ENCODE peak calls at places on chromosomes 6 and 20, in five cellular contexts. One of them, this sample, is unnamed. For H3K9me3, the result is how much of the 10 kb centered on the place peaks cover.

GRCh38 chr6:52904562-52905279 is 4.8 kb downstream of the GSTA3 start:
- DNase-seq in IMR-90: no peak
- DNase-seq in PC-3: peak
- DNase-seq in left lung: no peak
- DNase-seq in body of pancreas: no peak
- DNase-seq in this sample: peak

GRCh38 chr6:10659697-10660348 is 34.6 kb downstream of the C6orf52 start:
- DNase-seq in IMR-90: no peak
- DNase-seq in PC-3: no peak
- DNase-seq in left lung: no peak
- DNase-seq in body of pancreas: no peak
- DNase-seq in this sample: peak

GRCh38 chr6:37998366-37998765 is 178.8 kb downstream of the ZFAND3 start:
- DNase-seq in IMR-90: no peak
- DNase-seq in PC-3: no peak
- DNase-seq in left lung: no peak
- DNase-seq in body of pancreas: no peak
- DNase-seq in this sample: no peak

GRCh38 chr6:36911946-36912555 is 26.3 kb downstream of the C6orf89 start:
- DNase-seq in IMR-90: no peak
- DNase-seq in PC-3: no peak
- DNase-seq in left lung: no peak
- DNase-seq in body of pancreas: no peak
- DNase-seq in this sample: no peak

GRCh38 chr6:57313711-57314471 is 3.5 kb upstream of the PRIM2 start:
- DNase-seq in IMR-90: peak
- DNase-seq in PC-3: peak
- DNase-seq in left lung: no peak
- DNase-seq in body of pancreas: no peak
- DNase-seq in this sample: no peak

GRCh38 chr20:650281-650680 is 2.7 kb downstream of the SRXN1 start:
- DNase-seq in IMR-90: no peak
- DNase-seq in PC-3: no peak
- DNase-seq in left lung: no peak
- DNase-seq in body of pancreas: no peak
- DNase-seq in this sample: no peak

GRCh38 chr20:58481541-58482021 is 33.6 kb downstream of the APCDD1L start:
- DNase-seq in IMR-90: no peak
- DNase-seq in PC-3: peak
- DNase-seq in left lung: no peak
- DNase-seq in body of pancreas: no peak
- DNase-seq in this sample: no peak

GRCh38 chr20:17026346-17026745 is 200.5 kb upstream of the PCSK2 start:
- DNase-seq in IMR-90: peak
- DNase-seq in PC-3: no peak
- DNase-seq in left lung: no peak
- DNase-seq in body of pancreas: no peak
- DNase-seq in this sample: peak

GRCh38 chr20:3887870-3888614 is 1.1 kb upstream of the PANK2 start:
- DNase-seq in IMR-90: no peak
- DNase-seq in PC-3: peak
- DNase-seq in left lung: peak
- DNase-seq in body of pancreas: no peak
- DNase-seq in this sample: peak

GRCh38 chr6:41408982-41409381 is 73.6 kb downstream of the NCR2 start:
- DNase-seq in IMR-90: no peak
- DNase-seq in PC-3: no peak
- DNase-seq in left lung: no peak
- DNase-seq in body of pancreas: no peak
- DNase-seq in this sample: no peak

GRCh38 chr20:19017104-19017690 is 195.2 kb upstream of the SLC24A3 start:
- DNase-seq in IMR-90: no peak
- DNase-seq in PC-3: no peak
- DNase-seq in left lung: no peak
- DNase-seq in body of pancreas: no peak
- DNase-seq in this sample: no peak

GRCh38 chr6:136471372-136471771 is 78.8 kb downstream of the MAP7 start:
- DNase-seq in IMR-90: peak
- DNase-seq in PC-3: no peak
- DNase-seq in left lung: no peak
- DNase-seq in body of pancreas: no peak
- DNase-seq in this sample: no peak

GRCh38 chr6:23414204-23414501 is 711.9 kb upstream of the NRSN1 start:
- DNase-seq in IMR-90: peak
- DNase-seq in PC-3: peak
- DNase-seq in left lung: no peak
- DNase-seq in body of pancreas: no peak
- DNase-seq in this sample: no peak

GRCh38 chr20:17504898-17505663 is 26.1 kb downstream of the BFSP1 start:
- DNase-seq in IMR-90: peak
- DNase-seq in PC-3: peak
- DNase-seq in left lung: peak
- DNase-seq in body of pancreas: peak
- DNase-seq in this sample: peak

GRCh38 chr6:79404677-79405076 is 132.6 kb downstream of the LCA5 start:
- DNase-seq in IMR-90: no peak
- DNase-seq in PC-3: no peak
- DNase-seq in left lung: no peak
- DNase-seq in body of pancreas: no peak
- DNase-seq in this sample: no peak

GRCh38 chr6:15401769-15402250 is 155.9 kb downstream of the JARID2 start:
- DNase-seq in IMR-90: no peak
- DNase-seq in PC-3: peak
- DNase-seq in left lung: no peak
- DNase-seq in body of pancreas: no peak
- DNase-seq in this sample: no peak

GRCh38 chr6:158709809-158710208 is 60.0 kb downstream of the SYTL3 start:
- DNase-seq in IMR-90: no peak
- DNase-seq in PC-3: no peak
- DNase-seq in left lung: no peak
- DNase-seq in body of pancreas: no peak
- DNase-seq in this sample: no peak

GRCh38 chr6:30787954-30788353 is 43.6 kb upstream of the IER3 start:
- DNase-seq in IMR-90: no peak
- DNase-seq in PC-3: peak
- DNase-seq in left lung: no peak
- DNase-seq in body of pancreas: no peak
- DNase-seq in this sample: peak

GRCh38 chr6:33277663-33278391 is 904 bp downstream of the B3GALT4 start:
- DNase-seq in IMR-90: no peak
- DNase-seq in PC-3: no peak
- DNase-seq in left lung: no peak
- DNase-seq in body of pancreas: no peak
- DNase-seq in this sample: no peak

GRCh38 chr20:38172344-38172743 is 7.3 kb upstream of the TGM2 start:
- DNase-seq in IMR-90: peak
- DNase-seq in PC-3: peak
- DNase-seq in left lung: no peak
- DNase-seq in body of pancreas: no peak
- DNase-seq in this sample: no peak

GRCh38 chr6:83911278-83911677 is 51.8 kb downstream of the CYB5R4 start:
- DNase-seq in IMR-90: no peak
- DNase-seq in PC-3: no peak
- DNase-seq in left lung: no peak
- DNase-seq in body of pancreas: no peak
- DNase-seq in this sample: no peak

GRCh38 chr6:158793432-158793831 is 25.7 kb downstream of the EZR start:
- DNase-seq in IMR-90: peak
- DNase-seq in PC-3: peak
- DNase-seq in left lung: no peak
- DNase-seq in body of pancreas: peak
- DNase-seq in this sample: peak

GRCh38 chr6:161353208-161353613 is 79.3 kb upstream of the AGPAT4 start:
- DNase-seq in IMR-90: no peak
- DNase-seq in PC-3: peak
- DNase-seq in left lung: no peak
- DNase-seq in body of pancreas: no peak
- DNase-seq in this sample: peak

GRCh38 chr20:23995905-23996666 is 7.5 kb upstream of the GGTLC1 start:
- DNase-seq in IMR-90: peak
- DNase-seq in PC-3: peak
- DNase-seq in left lung: no peak
- DNase-seq in body of pancreas: peak
- DNase-seq in this sample: peak

GRCh38 chr20:24337074-24337473 is 132.4 kb upstream of the SYNDIG1 start:
- DNase-seq in IMR-90: peak
- DNase-seq in PC-3: peak
- DNase-seq in left lung: no peak
- DNase-seq in body of pancreas: no peak
- DNase-seq in this sample: no peak

GRCh38 chr20:59120491-59120890 is 43.1 kb upstream of the ZNF831 start:
- DNase-seq in IMR-90: no peak
- DNase-seq in PC-3: no peak
- DNase-seq in left lung: no peak
- DNase-seq in body of pancreas: no peak
- DNase-seq in this sample: peak

GRCh38 chr6:46684771-46685170 is 2.9 kb upstream of the TDRD6 start:
- DNase-seq in IMR-90: peak
- DNase-seq in PC-3: peak
- DNase-seq in left lung: no peak
- DNase-seq in body of pancreas: no peak
- DNase-seq in this sample: no peak

GRCh38 chr6:72626126-72626525 is 4.3 kb downstream of the KCNQ5 start:
- DNase-seq in IMR-90: no peak
- DNase-seq in PC-3: no peak
- DNase-seq in left lung: no peak
- DNase-seq in body of pancreas: no peak
- DNase-seq in this sample: no peak

GRCh38 chr20:63351811-63352591 is 9.1 kb downstream of the CHRNA4 start:
- DNase-seq in IMR-90: no peak
- DNase-seq in PC-3: no peak
- DNase-seq in left lung: no peak
- DNase-seq in body of pancreas: no peak
- DNase-seq in this sample: no peak

GRCh38 chr6:33091957-33092356 is 16.2 kb downstream of the HLA-DPB1 start:
- DNase-seq in IMR-90: no peak
- DNase-seq in PC-3: peak
- DNase-seq in left lung: no peak
- DNase-seq in body of pancreas: peak
- DNase-seq in this sample: no peak

GRCh38 chr6:15523679-15524630 is 138.9 kb downstream of the DTNBP1 start:
- DNase-seq in IMR-90: no peak
- DNase-seq in PC-3: no peak
- DNase-seq in left lung: no peak
- DNase-seq in body of pancreas: no peak
- DNase-seq in this sample: no peak

GRCh38 chr6:1612902-1613301 is 3.2 kb downstream of the FOXC1 start:
- DNase-seq in IMR-90: peak
- DNase-seq in PC-3: peak
- DNase-seq in left lung: no peak
- DNase-seq in body of pancreas: no peak
- DNase-seq in this sample: no peak

GRCh38 chr6:137590684-137591083 is 96.5 kb upstream of the OLIG3 start:
- DNase-seq in IMR-90: no peak
- DNase-seq in PC-3: no peak
- DNase-seq in left lung: no peak
- DNase-seq in body of pancreas: no peak
- DNase-seq in this sample: no peak
- H3K9me3 ChIP-seq in IMR-90: under half
- H3K9me3 ChIP-seq in PC-3: under half
- H3K9me3 ChIP-seq in left lung: under half
- H3K9me3 ChIP-seq in body of pancreas: under half
- H3K9me3 ChIP-seq in this sample: under half

DNA sequence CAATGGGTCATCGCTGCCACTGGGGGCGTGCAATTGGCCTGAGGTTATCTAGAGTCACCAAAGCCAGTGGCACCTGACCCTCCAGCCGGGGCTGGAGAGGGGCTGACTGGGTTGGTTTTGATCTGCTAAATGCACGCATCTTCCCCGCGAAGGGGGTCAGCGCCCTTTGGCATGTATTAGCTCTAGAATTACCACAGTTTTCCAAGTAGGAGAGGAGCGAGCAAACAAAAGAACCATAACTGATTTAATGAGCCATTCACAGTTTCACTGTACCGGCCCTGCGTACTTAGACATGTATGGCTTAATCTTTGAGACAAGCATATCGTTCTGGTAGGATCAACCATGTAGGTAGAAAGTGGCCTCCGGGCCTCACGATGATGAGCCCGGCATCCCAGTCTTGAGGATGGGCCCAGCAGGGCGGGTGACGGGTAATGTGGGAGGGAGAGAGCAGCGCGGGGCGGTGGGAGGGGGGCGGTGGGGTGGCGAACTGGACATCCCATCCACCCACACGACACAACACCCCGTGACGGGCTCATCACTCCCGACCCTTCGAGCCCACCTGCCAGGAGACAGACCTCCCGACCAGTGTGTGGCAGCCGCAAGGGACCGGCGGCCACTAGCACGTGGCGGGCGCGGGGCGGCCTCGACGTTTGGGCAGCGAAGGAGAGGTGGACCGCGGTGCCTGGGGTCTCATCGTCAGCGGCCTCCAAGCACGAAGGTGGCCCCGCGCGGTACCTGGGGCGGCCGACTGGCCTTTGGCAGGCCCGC is 1957.5 kb upstream of the DEFB115 start:
- DNase-seq in IMR-90: no peak
- DNase-seq in PC-3: no peak
- DNase-seq in left lung: no peak
- DNase-seq in body of pancreas: no peak
- DNase-seq in this sample: no peak
- H3K9me3 ChIP-seq in IMR-90: under half
- H3K9me3 ChIP-seq in PC-3: under half
- H3K9me3 ChIP-seq in left lung: half or more
- H3K9me3 ChIP-seq in body of pancreas: under half
- H3K9me3 ChIP-seq in this sample: half or more

GRCh38 chr6:44201200-44201599 is 15.5 kb upstream of the MYMX start:
- DNase-seq in IMR-90: no peak
- DNase-seq in PC-3: no peak
- DNase-seq in left lung: no peak
- DNase-seq in body of pancreas: peak
- DNase-seq in this sample: peak
- H3K9me3 ChIP-seq in IMR-90: under half
- H3K9me3 ChIP-seq in PC-3: under half
- H3K9me3 ChIP-seq in left lung: under half
- H3K9me3 ChIP-seq in body of pancreas: under half
- H3K9me3 ChIP-seq in this sample: under half

GRCh38 chr6:164107297-164107995 is 692.9 kb downstream of the QKI start:
- DNase-seq in IMR-90: no peak
- DNase-seq in PC-3: no peak
- DNase-seq in left lung: no peak
- DNase-seq in body of pancreas: no peak
- DNase-seq in this sample: peak
- H3K9me3 ChIP-seq in IMR-90: under half
- H3K9me3 ChIP-seq in PC-3: under half
- H3K9me3 ChIP-seq in left lung: under half
- H3K9me3 ChIP-seq in body of pancreas: under half
- H3K9me3 ChIP-seq in this sample: under half

DNA sequence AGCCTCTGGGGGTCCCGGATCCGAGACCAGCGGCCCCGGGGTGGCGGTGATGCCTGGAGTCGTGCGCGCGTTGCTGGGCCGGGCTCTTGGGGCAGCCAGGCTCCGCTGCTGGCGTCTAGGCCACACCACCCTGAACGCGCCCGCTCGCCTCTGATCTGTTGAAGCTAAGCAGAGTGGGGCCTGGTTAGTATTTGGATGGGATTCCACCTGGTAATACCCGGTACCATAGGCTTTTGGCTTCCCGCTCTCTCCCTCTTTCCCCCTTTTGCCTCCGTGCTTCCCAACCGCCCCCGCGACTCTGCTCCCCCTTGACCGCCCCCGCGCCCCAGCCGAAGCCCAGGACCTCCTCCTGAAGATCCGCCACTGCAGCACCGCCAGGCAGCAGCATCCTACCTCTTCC is 1383.5 kb upstream of the DEFB115 start:
- DNase-seq in IMR-90: peak
- DNase-seq in PC-3: no peak
- DNase-seq in left lung: peak
- DNase-seq in body of pancreas: peak
- DNase-seq in this sample: peak
- H3K9me3 ChIP-seq in IMR-90: under half
- H3K9me3 ChIP-seq in PC-3: under half
- H3K9me3 ChIP-seq in left lung: half or more
- H3K9me3 ChIP-seq in body of pancreas: under half
- H3K9me3 ChIP-seq in this sample: under half

This sample was measured in trophoblast cell.